ENCODE peak calls at places on chromosome 16, in nine cellular contexts. One of them, this sample, is unnamed.

GRCh38 chr16:4696905-4697866 is 3.8 kb downstream of the NUDT16L1 start:
- DNase-seq in NB4: peak; percentile 11
- DNase-seq in AG09309: no peak
- DNase-seq in activated CD8-positive, alpha-beta T cell treated with anti-CD3 and anti-CD28 coated beads for 36 hours: no peak
- DNase-seq in lung: no peak
- DNase-seq in NCI-H1105: no peak
- DNase-seq in activated T-cell treated with anti-CD3 and anti-CD28 coated beads, Interleukin-2, amount 50 U/mL, for 72 hours: no peak
- DNase-seq in activated CD4-positive, alpha-beta T cell treated with anti-CD3 and anti-CD28 coated beads for 1 hour: no peak
- DNase-seq in stimulated activated CD4-positive, alpha-beta T cell treated with anti-CD3 and anti-CD28 coated beads, Interleukin-2, amount 100 ng/mL, for 48 hours: no peak
- DNase-seq in this sample: no peak

GRCh38 chr16:15970202-15970601 is 20.8 kb downstream of the ABCC1 start:
- DNase-seq in activated CD8-positive, alpha-beta T cell treated with anti-CD3 and anti-CD28 coated beads for 36 hours: peak; percentile 39
- DNase-seq in stimulated activated CD4-positive, alpha-beta T cell treated with anti-CD3 and anti-CD28 coated beads, Interleukin-2, amount 100 ng/mL, for 48 hours: no peak
- DNase-seq in NCI-H1105: no peak
- DNase-seq in activated T-cell treated with anti-CD3 and anti-CD28 coated beads, Interleukin-2, amount 50 U/mL, for 72 hours: no peak
- DNase-seq in AG09309: no peak
- DNase-seq in lung: no peak
- DNase-seq in NB4: peak; percentile 42
- DNase-seq in activated CD4-positive, alpha-beta T cell treated with anti-CD3 and anti-CD28 coated beads for 1 hour: no peak
- DNase-seq in this sample: no peak

GRCh38 chr16:8861563-8862308 is 7.1 kb downstream of the CARHSP1 start:
- DNase-seq in lung: no peak
- DNase-seq in AG09309: no peak
- DNase-seq in stimulated activated CD4-positive, alpha-beta T cell treated with anti-CD3 and anti-CD28 coated beads, Interleukin-2, amount 100 ng/mL, for 48 hours: no peak
- DNase-seq in NB4: no peak
- DNase-seq in NCI-H1105: no peak
- DNase-seq in activated CD4-positive, alpha-beta T cell treated with anti-CD3 and anti-CD28 coated beads for 1 hour: no peak
- DNase-seq in activated T-cell treated with anti-CD3 and anti-CD28 coated beads, Interleukin-2, amount 50 U/mL, for 72 hours: no peak
- DNase-seq in activated CD8-positive, alpha-beta T cell treated with anti-CD3 and anti-CD28 coated beads for 36 hours: no peak
- DNase-seq in this sample: no peak

GRCh38 chr16:69293401-69293800 is 17.7 kb upstream of the VPS4A start:
- DNase-seq in activated CD4-positive, alpha-beta T cell treated with anti-CD3 and anti-CD28 coated beads for 1 hour: no peak
- DNase-seq in activated CD8-positive, alpha-beta T cell treated with anti-CD3 and anti-CD28 coated beads for 36 hours: no peak
- DNase-seq in NCI-H1105: no peak
- DNase-seq in stimulated activated CD4-positive, alpha-beta T cell treated with anti-CD3 and anti-CD28 coated beads, Interleukin-2, amount 100 ng/mL, for 48 hours: no peak
- DNase-seq in activated T-cell treated with anti-CD3 and anti-CD28 coated beads, Interleukin-2, amount 50 U/mL, for 72 hours: peak; percentile 15
- DNase-seq in AG09309: no peak
- DNase-seq in NB4: no peak
- DNase-seq in lung: no peak
- DNase-seq in this sample: no peak

GRCh38 chr16:77009453-77009852 is 181.5 kb upstream of the MON1B start:
- DNase-seq in stimulated activated CD4-positive, alpha-beta T cell treated with anti-CD3 and anti-CD28 coated beads, Interleukin-2, amount 100 ng/mL, for 48 hours: no peak
- DNase-seq in activated T-cell treated with anti-CD3 and anti-CD28 coated beads, Interleukin-2, amount 50 U/mL, for 72 hours: no peak
- DNase-seq in AG09309: no peak
- DNase-seq in activated CD8-positive, alpha-beta T cell treated with anti-CD3 and anti-CD28 coated beads for 36 hours: no peak
- DNase-seq in activated CD4-positive, alpha-beta T cell treated with anti-CD3 and anti-CD28 coated beads for 1 hour: no peak
- DNase-seq in NB4: no peak
- DNase-seq in NCI-H1105: no peak
- DNase-seq in lung: no peak
- DNase-seq in this sample: no peak

GRCh38 chr16:64051826-64052225 is 1070.0 kb downstream of the CDH11 start:
- DNase-seq in stimulated activated CD4-positive, alpha-beta T cell treated with anti-CD3 and anti-CD28 coated beads, Interleukin-2, amount 100 ng/mL, for 48 hours: no peak
- DNase-seq in NB4: peak; percentile 20
- DNase-seq in activated CD4-positive, alpha-beta T cell treated with anti-CD3 and anti-CD28 coated beads for 1 hour: no peak
- DNase-seq in activated T-cell treated with anti-CD3 and anti-CD28 coated beads, Interleukin-2, amount 50 U/mL, for 72 hours: no peak
- DNase-seq in activated CD8-positive, alpha-beta T cell treated with anti-CD3 and anti-CD28 coated beads for 36 hours: no peak
- DNase-seq in AG09309: no peak
- DNase-seq in NCI-H1105: no peak
- DNase-seq in lung: no peak
- DNase-seq in this sample: no peak

GRCh38 chr16:64864232-64864803 is 257.5 kb downstream of the CDH11 start:
- DNase-seq in lung: no peak
- DNase-seq in stimulated activated CD4-positive, alpha-beta T cell treated with anti-CD3 and anti-CD28 coated beads, Interleukin-2, amount 100 ng/mL, for 48 hours: no peak
- DNase-seq in NCI-H1105: no peak
- DNase-seq in activated CD4-positive, alpha-beta T cell treated with anti-CD3 and anti-CD28 coated beads for 1 hour: no peak
- DNase-seq in activated T-cell treated with anti-CD3 and anti-CD28 coated beads, Interleukin-2, amount 50 U/mL, for 72 hours: no peak
- DNase-seq in activated CD8-positive, alpha-beta T cell treated with anti-CD3 and anti-CD28 coated beads for 36 hours: no peak
- DNase-seq in AG09309: peak; percentile 61
- DNase-seq in NB4: no peak
- DNase-seq in this sample: no peak

GRCh38 chr16:28292731-28293588 is 635 bp downstream of the SBK1 start:
- DNase-seq in stimulated activated CD4-positive, alpha-beta T cell treated with anti-CD3 and anti-CD28 coated beads, Interleukin-2, amount 100 ng/mL, for 48 hours: no peak
- DNase-seq in NCI-H1105: peak; percentile 79
- DNase-seq in activated T-cell treated with anti-CD3 and anti-CD28 coated beads, Interleukin-2, amount 50 U/mL, for 72 hours: no peak
- DNase-seq in AG09309: no peak
- DNase-seq in NB4: no peak
- DNase-seq in lung: no peak
- DNase-seq in activated CD8-positive, alpha-beta T cell treated with anti-CD3 and anti-CD28 coated beads for 36 hours: peak; percentile 49
- DNase-seq in activated CD4-positive, alpha-beta T cell treated with anti-CD3 and anti-CD28 coated beads for 1 hour: no peak
- DNase-seq in this sample: no peak

GRCh38 chr16:53773881-53774280 is 69.9 kb downstream of the FTO start:
- DNase-seq in activated CD4-positive, alpha-beta T cell treated with anti-CD3 and anti-CD28 coated beads for 1 hour: no peak
- DNase-seq in activated CD8-positive, alpha-beta T cell treated with anti-CD3 and anti-CD28 coated beads for 36 hours: no peak
- DNase-seq in NCI-H1105: no peak
- DNase-seq in AG09309: no peak
- DNase-seq in stimulated activated CD4-positive, alpha-beta T cell treated with anti-CD3 and anti-CD28 coated beads, Interleukin-2, amount 100 ng/mL, for 48 hours: no peak
- DNase-seq in activated T-cell treated with anti-CD3 and anti-CD28 coated beads, Interleukin-2, amount 50 U/mL, for 72 hours: no peak
- DNase-seq in NB4: peak; percentile 39
- DNase-seq in lung: no peak
- DNase-seq in this sample: peak; percentile 35

GRCh38 chr16:57422026-57422944 is 17.7 kb downstream of the CCL17 start:
- DNase-seq in activated T-cell treated with anti-CD3 and anti-CD28 coated beads, Interleukin-2, amount 50 U/mL, for 72 hours: no peak
- DNase-seq in activated CD8-positive, alpha-beta T cell treated with anti-CD3 and anti-CD28 coated beads for 36 hours: no peak
- DNase-seq in lung: no peak
- DNase-seq in NB4: peak; percentile 68
- DNase-seq in NCI-H1105: no peak
- DNase-seq in activated CD4-positive, alpha-beta T cell treated with anti-CD3 and anti-CD28 coated beads for 1 hour: no peak
- DNase-seq in stimulated activated CD4-positive, alpha-beta T cell treated with anti-CD3 and anti-CD28 coated beads, Interleukin-2, amount 100 ng/mL, for 48 hours: no peak
- DNase-seq in AG09309: no peak
- DNase-seq in this sample: peak; percentile 44

GRCh38 chr16:19997734-19998133 is 76.0 kb downstream of the GPR139 start:
- DNase-seq in NB4: no peak
- DNase-seq in NCI-H1105: no peak
- DNase-seq in activated CD4-positive, alpha-beta T cell treated with anti-CD3 and anti-CD28 coated beads for 1 hour: no peak
- DNase-seq in lung: no peak
- DNase-seq in stimulated activated CD4-positive, alpha-beta T cell treated with anti-CD3 and anti-CD28 coated beads, Interleukin-2, amount 100 ng/mL, for 48 hours: no peak
- DNase-seq in activated T-cell treated with anti-CD3 and anti-CD28 coated beads, Interleukin-2, amount 50 U/mL, for 72 hours: no peak
- DNase-seq in AG09309: no peak
- DNase-seq in activated CD8-positive, alpha-beta T cell treated with anti-CD3 and anti-CD28 coated beads for 36 hours: no peak
- DNase-seq in this sample: no peak

GRCh38 chr16:188674-189073 is 8.4 kb downstream of the HBQ1 start:
- DNase-seq in stimulated activated CD4-positive, alpha-beta T cell treated with anti-CD3 and anti-CD28 coated beads, Interleukin-2, amount 100 ng/mL, for 48 hours: no peak
- DNase-seq in NCI-H1105: no peak
- DNase-seq in AG09309: no peak
- DNase-seq in activated T-cell treated with anti-CD3 and anti-CD28 coated beads, Interleukin-2, amount 50 U/mL, for 72 hours: peak; percentile 28
- DNase-seq in NB4: peak; percentile 15
- DNase-seq in lung: no peak
- DNase-seq in activated CD8-positive, alpha-beta T cell treated with anti-CD3 and anti-CD28 coated beads for 36 hours: peak; percentile 47
- DNase-seq in activated CD4-positive, alpha-beta T cell treated with anti-CD3 and anti-CD28 coated beads for 1 hour: peak; percentile 13
- DNase-seq in this sample: no peak

GRCh38 chr16:20383106-20384029 is 21.2 kb downstream of the PDILT start:
- DNase-seq in AG09309: peak; percentile 17
- DNase-seq in activated CD8-positive, alpha-beta T cell treated with anti-CD3 and anti-CD28 coated beads for 36 hours: peak; percentile 65
- DNase-seq in activated T-cell treated with anti-CD3 and anti-CD28 coated beads, Interleukin-2, amount 50 U/mL, for 72 hours: peak; percentile 59
- DNase-seq in NB4: peak; percentile 68
- DNase-seq in NCI-H1105: peak; percentile 48
- DNase-seq in stimulated activated CD4-positive, alpha-beta T cell treated with anti-CD3 and anti-CD28 coated beads, Interleukin-2, amount 100 ng/mL, for 48 hours: peak; percentile 54
- DNase-seq in lung: peak; percentile 42
- DNase-seq in activated CD4-positive, alpha-beta T cell treated with anti-CD3 and anti-CD28 coated beads for 1 hour: no peak
- DNase-seq in this sample: peak; percentile 38

GRCh38 chr16:12137344-12138094 is 161.0 kb downstream of the SNX29 start:
- DNase-seq in AG09309: no peak
- DNase-seq in stimulated activated CD4-positive, alpha-beta T cell treated with anti-CD3 and anti-CD28 coated beads, Interleukin-2, amount 100 ng/mL, for 48 hours: no peak
- DNase-seq in NCI-H1105: no peak
- DNase-seq in activated CD8-positive, alpha-beta T cell treated with anti-CD3 and anti-CD28 coated beads for 36 hours: no peak
- DNase-seq in lung: no peak
- DNase-seq in activated CD4-positive, alpha-beta T cell treated with anti-CD3 and anti-CD28 coated beads for 1 hour: no peak
- DNase-seq in activated T-cell treated with anti-CD3 and anti-CD28 coated beads, Interleukin-2, amount 50 U/mL, for 72 hours: no peak
- DNase-seq in NB4: no peak
- DNase-seq in this sample: no peak

GRCh38 chr16:10644092-10644491 is 50.6 kb downstream of the TEKT5 start:
- DNase-seq in NB4: no peak
- DNase-seq in NCI-H1105: no peak
- DNase-seq in activated T-cell treated with anti-CD3 and anti-CD28 coated beads, Interleukin-2, amount 50 U/mL, for 72 hours: no peak
- DNase-seq in activated CD4-positive, alpha-beta T cell treated with anti-CD3 and anti-CD28 coated beads for 1 hour: no peak
- DNase-seq in AG09309: no peak
- DNase-seq in activated CD8-positive, alpha-beta T cell treated with anti-CD3 and anti-CD28 coated beads for 36 hours: no peak
- DNase-seq in stimulated activated CD4-positive, alpha-beta T cell treated with anti-CD3 and anti-CD28 coated beads, Interleukin-2, amount 100 ng/mL, for 48 hours: no peak
- DNase-seq in lung: no peak
- DNase-seq in this sample: no peak

GRCh38 chr16:87043273-87044030 is 273.7 kb downstream of the C16orf95 start:
- DNase-seq in NCI-H1105: no peak
- DNase-seq in lung: no peak
- DNase-seq in stimulated activated CD4-positive, alpha-beta T cell treated with anti-CD3 and anti-CD28 coated beads, Interleukin-2, amount 100 ng/mL, for 48 hours: no peak
- DNase-seq in activated T-cell treated with anti-CD3 and anti-CD28 coated beads, Interleukin-2, amount 50 U/mL, for 72 hours: no peak
- DNase-seq in AG09309: no peak
- DNase-seq in activated CD4-positive, alpha-beta T cell treated with anti-CD3 and anti-CD28 coated beads for 1 hour: no peak
- DNase-seq in activated CD8-positive, alpha-beta T cell treated with anti-CD3 and anti-CD28 coated beads for 36 hours: no peak
- DNase-seq in NB4: no peak
- DNase-seq in this sample: peak; percentile 6

GRCh38 chr16:629289-630023 is 1.3 kb upstream of the WFIKKN1 start:
- DNase-seq in activated T-cell treated with anti-CD3 and anti-CD28 coated beads, Interleukin-2, amount 50 U/mL, for 72 hours: no peak
- DNase-seq in AG09309: no peak
- DNase-seq in activated CD4-positive, alpha-beta T cell treated with anti-CD3 and anti-CD28 coated beads for 1 hour: no peak
- DNase-seq in NB4: no peak
- DNase-seq in stimulated activated CD4-positive, alpha-beta T cell treated with anti-CD3 and anti-CD28 coated beads, Interleukin-2, amount 100 ng/mL, for 48 hours: no peak
- DNase-seq in lung: no peak
- DNase-seq in activated CD8-positive, alpha-beta T cell treated with anti-CD3 and anti-CD28 coated beads for 36 hours: no peak
- DNase-seq in NCI-H1105: no peak
- DNase-seq in this sample: no peak

GRCh38 chr16:49557070-49557446 is 183.5 kb downstream of the C16orf78 start:
- DNase-seq in activated CD4-positive, alpha-beta T cell treated with anti-CD3 and anti-CD28 coated beads for 1 hour: no peak
- DNase-seq in lung: no peak
- DNase-seq in NCI-H1105: peak; percentile 81
- DNase-seq in activated T-cell treated with anti-CD3 and anti-CD28 coated beads, Interleukin-2, amount 50 U/mL, for 72 hours: no peak
- DNase-seq in NB4: no peak
- DNase-seq in AG09309: no peak
- DNase-seq in stimulated activated CD4-positive, alpha-beta T cell treated with anti-CD3 and anti-CD28 coated beads, Interleukin-2, amount 100 ng/mL, for 48 hours: no peak
- DNase-seq in activated CD8-positive, alpha-beta T cell treated with anti-CD3 and anti-CD28 coated beads for 36 hours: no peak
- DNase-seq in this sample: no peak

GRCh38 chr16:68936729-68937631 is 93.6 kb downstream of the TANGO6 start:
- DNase-seq in activated CD8-positive, alpha-beta T cell treated with anti-CD3 and anti-CD28 coated beads for 36 hours: no peak
- DNase-seq in activated CD4-positive, alpha-beta T cell treated with anti-CD3 and anti-CD28 coated beads for 1 hour: no peak
- DNase-seq in stimulated activated CD4-positive, alpha-beta T cell treated with anti-CD3 and anti-CD28 coated beads, Interleukin-2, amount 100 ng/mL, for 48 hours: no peak
- DNase-seq in AG09309: peak; percentile 37
- DNase-seq in NCI-H1105: peak; percentile 76
- DNase-seq in NB4: peak; percentile 52
- DNase-seq in activated T-cell treated with anti-CD3 and anti-CD28 coated beads, Interleukin-2, amount 50 U/mL, for 72 hours: no peak
- DNase-seq in lung: no peak
- DNase-seq in this sample: peak; percentile 83

GRCh38 chr16:49419016-49419415 is 45.4 kb downstream of the C16orf78 start:
- DNase-seq in lung: no peak
- DNase-seq in NCI-H1105: no peak
- DNase-seq in activated CD4-positive, alpha-beta T cell treated with anti-CD3 and anti-CD28 coated beads for 1 hour: no peak
- DNase-seq in AG09309: no peak
- DNase-seq in activated T-cell treated with anti-CD3 and anti-CD28 coated beads, Interleukin-2, amount 50 U/mL, for 72 hours: no peak
- DNase-seq in stimulated activated CD4-positive, alpha-beta T cell treated with anti-CD3 and anti-CD28 coated beads, Interleukin-2, amount 100 ng/mL, for 48 hours: no peak
- DNase-seq in NB4: no peak
- DNase-seq in activated CD8-positive, alpha-beta T cell treated with anti-CD3 and anti-CD28 coated beads for 36 hours: no peak
- DNase-seq in this sample: no peak

GRCh38 chr16:1474471-1474795 is 395 bp downstream of the CLCN7 start:
- DNase-seq in activated T-cell treated with anti-CD3 and anti-CD28 coated beads, Interleukin-2, amount 50 U/mL, for 72 hours: no peak
- DNase-seq in stimulated activated CD4-positive, alpha-beta T cell treated with anti-CD3 and anti-CD28 coated beads, Interleukin-2, amount 100 ng/mL, for 48 hours: no peak
- DNase-seq in NCI-H1105: no peak
- DNase-seq in activated CD4-positive, alpha-beta T cell treated with anti-CD3 and anti-CD28 coated beads for 1 hour: no peak
- DNase-seq in lung: no peak
- DNase-seq in AG09309: no peak
- DNase-seq in activated CD8-positive, alpha-beta T cell treated with anti-CD3 and anti-CD28 coated beads for 36 hours: no peak
- DNase-seq in NB4: no peak
- DNase-seq in this sample: no peak

GRCh38 chr16:56869513-56870270 is 4.7 kb downstream of the SLC12A3 start:
- DNase-seq in activated CD4-positive, alpha-beta T cell treated with anti-CD3 and anti-CD28 coated beads for 1 hour: no peak
- DNase-seq in NCI-H1105: no peak
- DNase-seq in NB4: peak; percentile 81
- DNase-seq in stimulated activated CD4-positive, alpha-beta T cell treated with anti-CD3 and anti-CD28 coated beads, Interleukin-2, amount 100 ng/mL, for 48 hours: peak; percentile 40
- DNase-seq in lung: peak; percentile 37
- DNase-seq in AG09309: no peak
- DNase-seq in activated T-cell treated with anti-CD3 and anti-CD28 coated beads, Interleukin-2, amount 50 U/mL, for 72 hours: peak; percentile 40
- DNase-seq in activated CD8-positive, alpha-beta T cell treated with anti-CD3 and anti-CD28 coated beads for 36 hours: peak; percentile 69
- DNase-seq in this sample: peak; percentile 75

GRCh38 chr16:71426069-71426879 is 15.6 kb downstream of the TLE7 start:
- DNase-seq in activated CD4-positive, alpha-beta T cell treated with anti-CD3 and anti-CD28 coated beads for 1 hour: no peak
- DNase-seq in activated T-cell treated with anti-CD3 and anti-CD28 coated beads, Interleukin-2, amount 50 U/mL, for 72 hours: peak; percentile 61
- DNase-seq in NCI-H1105: no peak
- DNase-seq in lung: no peak
- DNase-seq in stimulated activated CD4-positive, alpha-beta T cell treated with anti-CD3 and anti-CD28 coated beads, Interleukin-2, amount 100 ng/mL, for 48 hours: peak; percentile 14
- DNase-seq in AG09309: peak; percentile 28
- DNase-seq in NB4: peak; percentile 25
- DNase-seq in activated CD8-positive, alpha-beta T cell treated with anti-CD3 and anti-CD28 coated beads for 36 hours: peak; percentile 83
- DNase-seq in this sample: no peak

GRCh38 chr16:29312835-29313558 is 93.5 kb downstream of the NPIPB11 start:
- DNase-seq in activated T-cell treated with anti-CD3 and anti-CD28 coated beads, Interleukin-2, amount 50 U/mL, for 72 hours: no peak
- DNase-seq in NB4: no peak
- DNase-seq in activated CD4-positive, alpha-beta T cell treated with anti-CD3 and anti-CD28 coated beads for 1 hour: no peak
- DNase-seq in stimulated activated CD4-positive, alpha-beta T cell treated with anti-CD3 and anti-CD28 coated beads, Interleukin-2, amount 100 ng/mL, for 48 hours: no peak
- DNase-seq in AG09309: no peak
- DNase-seq in activated CD8-positive, alpha-beta T cell treated with anti-CD3 and anti-CD28 coated beads for 36 hours: no peak
- DNase-seq in lung: no peak
- DNase-seq in NCI-H1105: no peak
- DNase-seq in this sample: no peak

GRCh38 chr16:85327731-85328664 is 215.7 kb upstream of the CIBAR2 start:
- DNase-seq in activated T-cell treated with anti-CD3 and anti-CD28 coated beads, Interleukin-2, amount 50 U/mL, for 72 hours: no peak
- DNase-seq in AG09309: no peak
- DNase-seq in NCI-H1105: peak; percentile 21
- DNase-seq in stimulated activated CD4-positive, alpha-beta T cell treated with anti-CD3 and anti-CD28 coated beads, Interleukin-2, amount 100 ng/mL, for 48 hours: no peak
- DNase-seq in lung: no peak
- DNase-seq in NB4: no peak
- DNase-seq in activated CD4-positive, alpha-beta T cell treated with anti-CD3 and anti-CD28 coated beads for 1 hour: no peak
- DNase-seq in activated CD8-positive, alpha-beta T cell treated with anti-CD3 and anti-CD28 coated beads for 36 hours: no peak
- DNase-seq in this sample: no peak

GRCh38 chr16:17836868-17837602 is 366.3 kb upstream of the XYLT1 start:
- DNase-seq in activated CD4-positive, alpha-beta T cell treated with anti-CD3 and anti-CD28 coated beads for 1 hour: no peak
- DNase-seq in activated T-cell treated with anti-CD3 and anti-CD28 coated beads, Interleukin-2, amount 50 U/mL, for 72 hours: peak; percentile 2
- DNase-seq in stimulated activated CD4-positive, alpha-beta T cell treated with anti-CD3 and anti-CD28 coated beads, Interleukin-2, amount 100 ng/mL, for 48 hours: no peak
- DNase-seq in AG09309: peak; percentile 96
- DNase-seq in NCI-H1105: no peak
- DNase-seq in activated CD8-positive, alpha-beta T cell treated with anti-CD3 and anti-CD28 coated beads for 36 hours: no peak
- DNase-seq in lung: no peak
- DNase-seq in NB4: peak; percentile 31
- DNase-seq in this sample: peak; percentile 4

GRCh38 chr16:66479661-66480264 is 52.7 kb downstream of the BEAN1 start:
- DNase-seq in AG09309: no peak
- DNase-seq in lung: no peak
- DNase-seq in NB4: no peak
- DNase-seq in activated T-cell treated with anti-CD3 and anti-CD28 coated beads, Interleukin-2, amount 50 U/mL, for 72 hours: no peak
- DNase-seq in activated CD4-positive, alpha-beta T cell treated with anti-CD3 and anti-CD28 coated beads for 1 hour: no peak
- DNase-seq in activated CD8-positive, alpha-beta T cell treated with anti-CD3 and anti-CD28 coated beads for 36 hours: no peak
- DNase-seq in NCI-H1105: no peak
- DNase-seq in stimulated activated CD4-positive, alpha-beta T cell treated with anti-CD3 and anti-CD28 coated beads, Interleukin-2, amount 100 ng/mL, for 48 hours: no peak
- DNase-seq in this sample: no peak

GRCh38 chr16:13148836-13149235 is 247.4 kb downstream of the SHISA9 start:
- DNase-seq in stimulated activated CD4-positive, alpha-beta T cell treated with anti-CD3 and anti-CD28 coated beads, Interleukin-2, amount 100 ng/mL, for 48 hours: no peak
- DNase-seq in lung: no peak
- DNase-seq in activated T-cell treated with anti-CD3 and anti-CD28 coated beads, Interleukin-2, amount 50 U/mL, for 72 hours: no peak
- DNase-seq in activated CD4-positive, alpha-beta T cell treated with anti-CD3 and anti-CD28 coated beads for 1 hour: no peak
- DNase-seq in NCI-H1105: no peak
- DNase-seq in NB4: peak; percentile 2
- DNase-seq in AG09309: no peak
- DNase-seq in activated CD8-positive, alpha-beta T cell treated with anti-CD3 and anti-CD28 coated beads for 36 hours: no peak
- DNase-seq in this sample: no peak

This sample was measured in MV-4-11.